ENCODE peak calls at places on chromosomes 16 and 17, in seven cellular contexts. X is K562; N is NCI-H345; C is adipocyte; O is fibroblast of the conjunctiva; H is NCI-H1092; W is activated CD4-positive, alpha-beta T cell treated with anti-CD3 and anti-CD28 coated beads for 24 hours. Z is an unnamed sample.

GRCh38 chr17:60154616-60155426 is 5.0 kb downstream of the CA4 start:
- DNase-seq in X (no peak), N (no peak), C (peak), O (peak), H (no peak), W (no peak), Z (peak)

GRCh38 chr16:79089735-79090284 is 510.7 kb downstream of the MAF start:
- DNase-seq in X (no peak), N (no peak), C (no peak), O (no peak), H (no peak), W (peak), Z (no peak)

GRCh38 chr17:309361-309888 is 43.2 kb downstream of the RPH3AL start:
- DNase-seq in X (peak), N (no peak), C (no peak), O (no peak), H (no peak), W (no peak), Z (no peak)

GRCh38 chr17:28252436-28252835 is 66.6 kb upstream of the TMEM97 start:
- DNase-seq in X (no peak), N (no peak), C (peak), O (no peak), H (no peak), W (no peak), Z (no peak)

GRCh38 chr17:9217151-9218067 is 196.1 kb downstream of the NTN1 start:
- DNase-seq in X (no peak), N (no peak), C (peak), O (peak), H (no peak), W (no peak), Z (no peak)

GRCh38 chr16:85017151-85017550 is 5.8 kb upstream of the ZDHHC7 start:
- DNase-seq in X (no peak), N (no peak), C (no peak), O (no peak), H (no peak), W (no peak), Z (no peak)

GRCh38 chr17:44829558-44830358 is at the start of gene GJC1:
- DNase-seq in X (peak), N (peak), C (peak), O (no peak), H (no peak), W (peak), Z (no peak)

GRCh38 chr16:83744521-83744981 is 63.2 kb upstream of the HSBP1 start:
- DNase-seq in X (no peak), N (no peak), C (peak), O (no peak), H (no peak), W (no peak), Z (peak)

GRCh38 chr17:2782030-2782429 is 14.2 kb upstream of the RAP1GAP2 start:
- DNase-seq in X (no peak), N (no peak), C (no peak), O (no peak), H (no peak), W (no peak), Z (no peak)

GRCh38 chr17:58786586-58787295 is 31.1 kb downstream of the PPM1E start:
- DNase-seq in X (no peak), N (peak), C (peak), O (peak), H (no peak), W (no peak), Z (no peak)

GRCh38 chr17:28030386-28030785 is 12.1 kb upstream of the NLK start:
- DNase-seq in X (no peak), N (peak), C (no peak), O (no peak), H (peak), W (no peak), Z (no peak)

GRCh38 chr17:73196500-73196899 is 3.6 kb downstream of the COG1 start:
- DNase-seq in X (no peak), N (no peak), C (peak), O (no peak), H (peak), W (no peak), Z (peak)

GRCh38 chr16:89141884-89142267 is 29.7 kb upstream of the CDH15 start:
- DNase-seq in X (no peak), N (no peak), C (no peak), O (no peak), H (no peak), W (no peak), Z (no peak)

GRCh38 chr17:77886387-77886728 is 72.1 kb upstream of the TNRC6C start:
- DNase-seq in X (no peak), N (no peak), C (no peak), O (no peak), H (no peak), W (no peak), Z (no peak)

GRCh38 chr17:38595892-38596291 is 9.9 kb downstream of the SRCIN1 start:
- DNase-seq in X (no peak), N (no peak), C (no peak), O (no peak), H (no peak), W (no peak), Z (no peak)

GRCh38 chr16:200388-200787 is 20.1 kb downstream of the HBQ1 start:
- DNase-seq in X (no peak), N (no peak), C (peak), O (no peak), H (no peak), W (no peak), Z (no peak)

GRCh38 chr16:84396537-84397008 is 28.2 kb downstream of the ATP2C2 start:
- DNase-seq in X (no peak), N (no peak), C (peak), O (no peak), H (no peak), W (no peak), Z (no peak)

GRCh38 chr16:55912022-55912421 is 36.8 kb upstream of the CES5A start:
- DNase-seq in X (no peak), N (peak), C (no peak), O (no peak), H (no peak), W (no peak), Z (peak)

GRCh38 chr16:71460246-71460645 is 1.8 kb downstream of the ZNF23 start:
- DNase-seq in X (no peak), N (no peak), C (peak), O (peak), H (no peak), W (no peak), Z (no peak)

GRCh38 chr16:21997693-21998480 is 3.0 kb downstream of the PDZD9 start:
- DNase-seq in X (no peak), N (no peak), C (no peak), O (no peak), H (no peak), W (no peak), Z (no peak)

GRCh38 chr16:50021509-50021908 is 3.5 kb upstream of the CNEP1R1 start:
- DNase-seq in X (peak), N (peak), C (no peak), O (no peak), H (no peak), W (no peak), Z (no peak)

GRCh38 chr17:67260051-67260987 is 15.3 kb upstream of the HELZ start:
- DNase-seq in X (no peak), N (no peak), C (peak), O (peak), H (no peak), W (no peak), Z (no peak)

GRCh38 chr17:80720624-80721577 is 176.3 kb downstream of the RPTOR start:
- DNase-seq in X (no peak), N (peak), C (no peak), O (no peak), H (no peak), W (peak), Z (no peak)

GRCh38 chr16:54033747-54034146 is 252.8 kb downstream of the IRX3 start:
- DNase-seq in X (no peak), N (no peak), C (no peak), O (no peak), H (no peak), W (no peak), Z (no peak)

GRCh38 chr17:73710095-73710592 is 65.9 kb upstream of the SDK2 start:
- DNase-seq in X (peak), N (peak), C (peak), O (peak), H (peak), W (peak), Z (peak)

GRCh38 chr17:7136266-7136877 is 21.8 kb upstream of the ASGR2 start:
- DNase-seq in X (peak), N (peak), C (peak), O (peak), H (peak), W (peak), Z (no peak)

GRCh38 chr17:27396941-27397340 is 59.3 kb upstream of the KSR1 start:
- DNase-seq in X (no peak), N (no peak), C (peak), O (no peak), H (no peak), W (no peak), Z (no peak)

GRCh38 chr17:43442711-43443110 is 41.1 kb upstream of the DHX8 start:
- DNase-seq in X (no peak), N (no peak), C (peak), O (no peak), H (no peak), W (no peak), Z (no peak)

GRCh38 chr17:65627892-65628622 is 66.6 kb upstream of the AXIN2 start:
- DNase-seq in X (no peak), N (peak), C (peak), O (no peak), H (peak), W (no peak), Z (no peak)

GRCh38 chr16:14389359-14389758 is 240.7 kb downstream of the PARN start:
- DNase-seq in X (no peak), N (no peak), C (no peak), O (no peak), H (no peak), W (no peak), Z (no peak)

GRCh38 chr16:70396209-70396904 is 42.5 kb downstream of the ST3GAL2 start:
- DNase-seq in X (peak), N (no peak), C (no peak), O (no peak), H (no peak), W (no peak), Z (no peak)

GRCh38 chr17:6547336-6547735 is 9.0 kb downstream of the PITPNM3 start:
- DNase-seq in X (no peak), N (peak), C (no peak), O (no peak), H (no peak), W (no peak), Z (no peak)

GRCh38 chr16:54847207-54847606 is 83.5 kb upstream of the IRX5 start:
- DNase-seq in X (no peak), N (no peak), C (no peak), O (no peak), H (no peak), W (no peak), Z (no peak)

GRCh38 chr17:40821536-40821935 is 878 bp downstream of the KRT10 start:
- DNase-seq in X (no peak), N (no peak), C (no peak), O (no peak), H (no peak), W (no peak), Z (no peak)